ENCODE peak calls at places on chromosome 16, in nine cellular contexts. M is heart left ventricle, E is adrenal gland, J is GM23248, R is hepatocyte, A is heart right ventricle, W is GM23338, K is uterus, O is cardiac muscle cell. G is an unnamed sample.

GRCh38 chr16:4290236-4290830 is 17.5 kb upstream of the TFAP4 start:
- DNase-seq in A (no peak), E (no peak), R (peak; percentile 61), J (peak; percentile 78), M (no peak), W (peak; percentile 60), O (peak; percentile 78), K (no peak), G (peak; percentile 73)

GRCh38 chr16:21033707-21034106 is 116.9 kb downstream of the DNAH3 start:
- DNase-seq in K (no peak), J (peak; percentile 17), W (no peak), A (peak; percentile 34), R (no peak), O (no peak), E (peak; percentile 26), M (peak; percentile 75), G (no peak)

GRCh38 chr16:87729266-87729954 is 36.4 kb downstream of the KLHDC4 start:
- DNase-seq in J (no peak), A (no peak), K (no peak), E (no peak), M (no peak), O (no peak), W (no peak), R (no peak), G (no peak)

GRCh38 chr16:77409311-77409710 is 25.5 kb downstream of the ADAMTS18 start:
- DNase-seq in W (no peak), A (no peak), M (no peak), O (no peak), J (no peak), K (no peak), R (peak; percentile 56), E (no peak), G (no peak)

GRCh38 chr16:57632568-57632967 is 4.1 kb downstream of the ADGRG1 start:
- DNase-seq in M (no peak), R (no peak), O (peak; percentile 46), J (no peak), A (peak; percentile 39), W (no peak), E (no peak), K (no peak), G (no peak)

GRCh38 chr16:73713301-73713700 is 583.3 kb upstream of the PSMD7 start:
- DNase-seq in R (no peak), E (no peak), M (no peak), A (no peak), J (no peak), K (no peak), O (no peak), W (no peak), G (no peak)

GRCh38 chr16:52491216-52491615 is 55.7 kb downstream of the TOX3 start:
- DNase-seq in O (no peak), R (no peak), J (no peak), W (peak; percentile 20), M (no peak), E (no peak), K (no peak), A (no peak), G (no peak)

GRCh38 chr16:50301626-50302471 is 35.5 kb downstream of the ADCY7 start:
- DNase-seq in J (peak; percentile 96), A (no peak), M (no peak), R (peak; percentile 45), E (no peak), W (no peak), O (peak; percentile 75), K (no peak), G (peak; percentile 38)

GRCh38 chr16:31464781-31465260 is 5.5 kb downstream of the ARMC5 start:
- DNase-seq in O (no peak), J (no peak), M (no peak), K (no peak), A (no peak), R (no peak), E (no peak), W (no peak), G (no peak)

GRCh38 chr16:75319513-75320401 is 68.3 kb upstream of the BCAR1 start:
- DNase-seq in A (no peak), M (no peak), J (peak; percentile 93), W (no peak), K (no peak), O (peak; percentile 93), E (no peak), R (no peak), G (no peak)

GRCh38 chr16:2473425-2473926 is 1.5 kb upstream of the TBC1D24 start:
- DNase-seq in O (no peak), R (no peak), J (no peak), K (no peak), W (peak; percentile 35), A (no peak), M (no peak), E (peak; percentile 36), G (peak; percentile 68)

GRCh38 chr16:25155553-25156460 is 44.3 kb downstream of the LCMT1 start:
- DNase-seq in M (no peak), K (no peak), W (no peak), J (peak; percentile 38), O (peak; percentile 46), E (peak; percentile 48), R (no peak), A (no peak), G (no peak)

GRCh38 chr16:3482659-3483241 is 12.5 kb downstream of the C16orf90 start:
- DNase-seq in W (no peak), R (no peak), E (no peak), M (no peak), O (no peak), J (no peak), A (no peak), K (no peak), G (peak; percentile 45)

GRCh38 chr16:10180771-10181163 is 1.5 kb downstream of the GRIN2A start:
- DNase-seq in J (peak; percentile 39), R (peak; percentile 70), E (peak; percentile 18), K (peak; percentile 29), M (no peak), A (peak; percentile 17), O (peak; percentile 4), W (peak; percentile 97), G (peak; percentile 95)
- H3K27me3 ChIP-seq in J (peaks cover 23% of the 10 kb centered on the region), R (peaks cover 66% of the 10 kb centered on the region), E (peaks cover 32% of the 10 kb centered on the region), K (no peaks in the 10 kb centered on the region), M (peaks cover 24% of the 10 kb centered on the region), A (peaks cover 82% of the 10 kb centered on the region), O (peaks cover 50% of the 10 kb centered on the region), W (peaks cover 73% of the 10 kb centered on the region), G (peaks cover 87% of the 10 kb centered on the region)

DNA sequence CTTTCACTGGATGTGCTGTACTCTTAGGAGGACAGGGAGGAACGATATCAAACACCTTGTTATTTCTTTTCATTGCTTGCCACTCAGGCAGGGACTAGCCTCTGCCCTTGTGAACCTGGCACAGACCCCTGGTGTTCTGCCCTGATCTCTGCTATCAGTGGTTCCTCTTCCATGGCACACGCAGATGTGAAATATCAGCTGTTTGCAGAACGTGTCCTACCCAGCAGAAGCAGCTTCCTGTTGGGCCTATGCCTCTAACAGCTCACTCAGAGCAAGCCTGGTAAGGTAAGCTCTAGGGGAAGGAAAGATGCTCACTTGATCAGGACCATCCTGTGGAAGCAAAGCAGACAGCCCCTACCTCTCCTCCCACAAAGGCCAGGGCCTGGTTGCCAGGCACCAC is 41.1 kb upstream of the GFOD2 start:
- DNase-seq in A (no peak), W (no peak), R (no peak), O (no peak), J (no peak), M (no peak), K (no peak), E (no peak), G (no peak)
- H3K27ac ChIP-seq in A (no peak overlapping the region), W (no peak overlapping the region), R (no peak overlapping the region), O (no peak overlapping the region), J (no peak overlapping the region), M (no peak overlapping the region), K (no peak overlapping the region), E (no peak overlapping the region), G (no peak overlapping the region)

DNA sequence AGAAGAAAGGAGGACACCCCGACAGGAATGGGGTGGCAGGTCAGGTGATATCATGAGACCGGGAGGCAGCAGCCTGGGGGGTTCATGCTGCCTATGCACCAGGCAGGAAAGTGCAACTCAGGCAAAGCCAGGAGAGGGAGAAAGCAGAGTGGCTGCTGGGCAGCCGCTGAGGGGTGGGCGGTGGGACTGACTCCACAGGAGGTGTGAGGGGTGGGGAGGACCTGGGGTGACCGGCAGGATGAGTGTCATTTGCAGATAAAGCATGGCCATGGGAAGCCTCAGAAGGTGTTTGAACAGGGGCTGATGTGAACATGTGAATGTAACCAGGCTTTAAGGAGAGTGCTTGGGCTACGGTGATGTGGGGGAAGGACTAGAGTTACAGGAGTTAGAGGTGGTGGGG is 147.9 kb downstream of the IRF8 start:
- DNase-seq in A (no peak), W (no peak), R (no peak), M (no peak), K (no peak), J (no peak), O (no peak), E (no peak), G (peak; percentile 60)
- H3K27me3 ChIP-seq in A (peaks cover 91% of the 10 kb centered on the region), W (no peaks in the 10 kb centered on the region), R (peaks cover 17% of the 10 kb centered on the region), M (peaks cover 6% of the 10 kb centered on the region), K (no peaks in the 10 kb centered on the region), J (peaks cover 49% of the 10 kb centered on the region), O (no peaks in the 10 kb centered on the region), E (peaks cover 18% of the 10 kb centered on the region), G (peaks cover 9% of the 10 kb centered on the region)

GRCh38 chr16:11361751-11362742 is 16.8 kb downstream of the RMI2 start:
- DNase-seq in J (peak; percentile 66), M (no peak), E (no peak), K (no peak), A (no peak), W (no peak), R (no peak), O (no peak), G (no peak)
- H3K27ac ChIP-seq in J (peak overlapping the region; percentile 50), M (no peak overlapping the region), E (no peak overlapping the region), K (peak overlapping the region; percentile 51), A (no peak overlapping the region), W (peak overlapping the region; percentile 45), R (peak overlapping the region; percentile 54), O (no peak overlapping the region), G (no peak overlapping the region)

GRCh38 chr16:709651-710499 is 4.3 kb upstream of the FBXL16 start:
- DNase-seq in M (peak; percentile 68), A (no peak), J (peak; percentile 87), E (peak; percentile 77), O (peak; percentile 85), R (peak; percentile 71), W (peak; percentile 79), K (no peak), G (peak; percentile 80)
- H3K27me3 ChIP-seq in M (peaks cover 42% of the 10 kb centered on the region), A (peaks cover 68% of the 10 kb centered on the region), J (peaks cover 19% of the 10 kb centered on the region), E (peaks cover 24% of the 10 kb centered on the region), O (peaks cover 44% of the 10 kb centered on the region), R (peaks cover 54% of the 10 kb centered on the region), W (peaks cover 68% of the 10 kb centered on the region), K (peaks cover 31% of the 10 kb centered on the region), G (peaks cover 76% of the 10 kb centered on the region)

DNA sequence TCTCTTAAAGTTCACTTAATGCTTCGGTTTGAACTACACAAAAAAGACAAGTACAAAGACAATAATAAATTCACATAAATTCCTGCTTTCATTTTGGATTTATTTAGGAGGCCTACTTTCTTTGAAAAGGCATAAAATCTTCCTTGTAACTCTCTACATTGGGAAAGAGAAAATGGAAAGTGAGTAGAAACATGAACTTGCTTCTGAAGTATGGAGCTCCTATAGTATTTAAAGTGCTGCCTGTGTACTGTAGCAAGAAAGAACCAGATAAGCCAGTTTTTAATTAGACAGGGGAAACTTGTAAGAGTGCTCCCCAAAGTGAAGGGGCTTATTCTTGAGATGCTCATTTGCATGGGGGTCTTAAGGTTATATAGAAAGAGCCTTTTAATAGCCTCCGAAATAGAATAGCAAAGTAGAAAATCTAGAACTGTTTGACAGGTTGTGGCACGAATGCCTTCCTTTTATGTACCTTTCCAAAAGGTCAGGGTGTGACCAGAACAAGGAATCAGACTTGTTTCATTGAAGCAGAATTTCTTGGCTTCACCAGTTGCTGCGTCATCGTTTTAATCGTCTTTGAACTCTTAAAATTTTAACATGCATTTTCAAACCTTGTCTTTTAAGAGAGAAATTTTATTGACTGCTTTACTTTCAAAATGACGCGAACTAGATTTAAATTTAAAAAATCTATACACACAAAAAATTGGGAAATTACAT is 12.9 kb downstream of the GAN start:
- DNase-seq in O (no peak), K (no peak), R (no peak), A (no peak), E (no peak), J (no peak), W (no peak), M (no peak), G (no peak)
- H3K27ac ChIP-seq in O (no peak overlapping the region), K (peak overlapping the region; percentile 28), R (peak overlapping the region; percentile 14), A (no peak overlapping the region), E (no peak overlapping the region), J (no peak overlapping the region), W (no peak overlapping the region), M (no peak overlapping the region), G (no peak overlapping the region)